ENCODE peak calls at places on chromosome 17, in eight cellular contexts. R is PC-3, S is K562, F is Karpas-422, N is MM.1S, A is mesenchymal stem cell, J is neural progenitor cell, W is HCT116. E is an unnamed sample.

GRCh38 chr17:50111687-50112655 is 16.8 kb downstream of the PDK2 start:
- DNase-seq in S (no peak), W (no peak), N (no peak), J (peak), F (no peak), A (no peak), R (no peak), E (peak)

GRCh38 chr17:76088041-76088867 is 9.3 kb downstream of the ZACN start:
- DNase-seq in W (no peak), J (peak), R (no peak), A (no peak), F (no peak), S (no peak), N (no peak), E (peak)

GRCh38 chr17:77857613-77858012 is 100.9 kb upstream of the TNRC6C start:
- DNase-seq in W (no peak), J (no peak), A (no peak), S (no peak), R (no peak), N (no peak), F (no peak), E (no peak)

GRCh38 chr17:78882546-78883089 is 20.4 kb downstream of the CEP295NL start:
- DNase-seq in A (no peak), N (no peak), F (no peak), R (no peak), W (no peak), S (no peak), J (no peak), E (peak)

GRCh38 chr17:40499551-40500189 is 1.8 kb downstream of the TNS4 start:
- DNase-seq in R (peak), J (peak), N (no peak), F (no peak), S (peak), A (peak), W (no peak), E (peak)

GRCh38 chr17:13575922-13576419 is 25.8 kb downstream of the HS3ST3A1 start:
- DNase-seq in R (no peak), N (no peak), S (no peak), A (no peak), F (no peak), J (peak), W (no peak), E (peak)

GRCh38 chr17:50867856-50868438 is 1.8 kb upstream of the TOB1 start:
- DNase-seq in R (no peak), F (no peak), W (no peak), S (no peak), N (no peak), J (no peak), A (no peak), E (no peak)

GRCh38 chr17:6487243-6488007 is 43.2 kb downstream of the PIMREG start:
- DNase-seq in W (no peak), J (no peak), N (no peak), A (no peak), S (no peak), F (no peak), R (no peak), E (no peak)

GRCh38 chr17:8900626-8901585 is 33.4 kb upstream of the PIK3R6 start:
- DNase-seq in W (no peak), S (peak), F (no peak), J (no peak), N (no peak), R (no peak), A (no peak), E (peak)

GRCh38 chr17:38613981-38614779 is 8.4 kb upstream of the SRCIN1 start:
- DNase-seq in N (no peak), J (no peak), W (no peak), F (peak), A (no peak), R (no peak), S (no peak), E (no peak)

GRCh38 chr17:68033636-68034451 is 1.7 kb upstream of the KPNA2 start:
- DNase-seq in F (no peak), J (peak), R (peak), S (peak), W (peak), N (no peak), A (peak), E (peak)

GRCh38 chr17:9087921-9088320 is 66.6 kb downstream of the NTN1 start:
- DNase-seq in F (no peak), A (no peak), R (no peak), N (no peak), J (no peak), S (no peak), W (no peak), E (peak)

GRCh38 chr17:20091161-20092029 is 82.2 kb downstream of the SPECC1 start:
- DNase-seq in S (no peak), F (no peak), J (no peak), N (no peak), W (no peak), A (peak), R (no peak), E (peak)

GRCh38 chr17:55413825-55414489 is 7.7 kb downstream of the MMD start:
- DNase-seq in N (no peak), R (no peak), S (no peak), J (no peak), W (no peak), F (no peak), A (no peak), E (no peak)

GRCh38 chr17:17758443-17758842 is 77.2 kb downstream of the RAI1 start:
- DNase-seq in J (no peak), W (no peak), A (no peak), S (no peak), R (no peak), N (no peak), F (no peak), E (no peak)
- H3K9ac ChIP-seq in J (no peak), W (no peak), A (no peak), S (no peak), R (no peak), N (no peak), F (no peak), E (no peak)

DNA sequence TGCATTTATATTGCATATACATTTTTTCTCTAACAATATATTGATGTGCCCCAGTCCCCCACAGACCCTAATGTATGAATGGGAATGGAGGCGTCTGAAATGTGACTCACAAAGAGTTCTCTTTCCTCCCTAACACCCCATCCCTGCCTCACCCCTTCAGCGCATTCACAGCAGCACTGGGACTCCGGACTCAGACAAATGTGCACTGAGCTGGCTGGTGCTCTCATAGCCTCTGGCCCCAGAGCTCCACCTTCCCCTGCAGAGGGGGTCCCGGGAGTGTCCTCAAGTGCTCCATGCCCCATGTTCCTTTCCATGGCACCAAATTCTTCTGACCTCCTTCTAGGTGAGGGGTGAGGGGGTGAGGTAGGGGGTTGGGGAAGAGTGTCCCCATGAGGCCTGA is 20.6 kb downstream of the NPTX1 start:
- DNase-seq in N (no peak), W (no peak), R (no peak), S (no peak), J (peak), A (no peak), F (no peak), E (no peak)
- H3K27ac ChIP-seq in N (no peak), W (peak), R (no peak), S (no peak), J (no peak), A (no peak), F (no peak), E (no peak)

GRCh38 chr17:80454557-80455327 is 21.7 kb downstream of the NPTX1 start:
- DNase-seq in W (peak), A (peak), S (peak), F (peak), R (peak), J (peak), N (peak), E (peak)

GRCh38 chr17:80457236-80457856 is 19.1 kb downstream of the NPTX1 start:
- DNase-seq in W (no peak), A (no peak), F (no peak), N (no peak), S (peak), J (no peak), R (peak), E (no peak)

GRCh38 chr17:80458016-80458415 is 18.4 kb downstream of the NPTX1 start:
- DNase-seq in N (no peak), A (no peak), F (no peak), W (no peak), J (no peak), R (no peak), S (no peak), E (no peak)

GRCh38 chr17:80455328-80455710 is 21.1 kb downstream of the NPTX1 start:
- DNase-seq in F (no peak), N (peak), S (no peak), R (peak), W (peak), J (peak), A (peak), E (peak)

GRCh38 chr17:80456465-80457235 is 19.8 kb downstream of the NPTX1 start:
- DNase-seq in N (no peak), F (no peak), A (no peak), W (no peak), S (peak), J (no peak), R (no peak), E (no peak)
- H3K4me3 ChIP-seq in N (no peak), F (no peak), A (peak), W (no peak), S (no peak), J (no peak), R (no peak), E (no peak)

GRCh38 chr17:79995691-79996090 is 40.0 kb downstream of the TBC1D16 start:
- DNase-seq in S (no peak), J (no peak), W (no peak), A (no peak), R (no peak), F (no peak), N (no peak), E (no peak)

GRCh38 chr17:79992657-79993389 is 42.8 kb downstream of the TBC1D16 start:
- DNase-seq in N (no peak), W (no peak), A (no peak), F (no peak), R (no peak), J (no peak), S (no peak), E (no peak)

GRCh38 chr17:79994602-79995001 is 41.1 kb downstream of the TBC1D16 start:
- DNase-seq in N (no peak), R (no peak), W (no peak), A (no peak), S (no peak), J (no peak), F (no peak), E (peak)

GRCh38 chr17:79991924-79992656 is 43.6 kb downstream of the TBC1D16 start:
- DNase-seq in R (peak), J (peak), A (peak), F (no peak), W (no peak), S (no peak), N (no peak), E (no peak)

DNA sequence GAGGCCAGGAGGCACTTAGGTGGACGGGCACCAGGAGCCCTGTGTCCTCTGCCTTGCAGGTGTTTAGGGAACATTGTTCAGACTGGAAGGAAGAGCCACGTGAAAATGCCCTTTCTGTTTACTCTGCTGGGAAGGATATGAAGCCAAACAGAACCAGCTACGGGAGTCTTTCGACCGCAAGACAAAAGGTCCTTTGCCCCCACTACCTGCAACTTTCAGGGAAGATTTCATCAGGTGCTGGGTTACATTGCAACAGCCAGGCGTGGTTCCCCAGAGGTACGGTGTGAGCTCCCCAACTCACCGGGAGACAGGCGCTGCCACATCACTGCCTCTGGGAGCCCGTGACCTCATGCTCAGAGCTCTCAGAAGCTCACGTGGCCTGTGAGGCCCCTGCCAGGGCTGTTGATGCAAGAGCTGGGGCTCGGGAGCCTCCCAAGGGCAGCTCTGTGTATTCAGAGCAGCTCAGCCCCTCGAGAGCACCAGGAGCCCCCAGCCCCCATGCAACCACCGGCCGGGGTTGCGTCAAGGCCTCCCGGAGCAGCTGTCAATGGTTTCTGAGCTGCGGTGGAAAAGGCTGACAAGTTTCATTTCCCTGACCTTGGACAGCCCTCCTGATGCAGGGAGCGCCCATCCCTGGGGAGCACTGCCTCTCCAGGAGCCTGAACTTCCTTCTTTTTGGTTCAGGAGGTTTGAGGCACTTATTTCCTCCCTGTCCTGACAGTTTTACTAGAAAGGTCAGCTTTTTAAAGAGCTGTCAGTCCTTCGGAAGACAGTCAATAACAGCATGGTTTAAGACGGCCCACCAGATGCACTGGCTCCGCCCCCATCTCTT is 42.1 kb downstream of the TBC1D16 start:
- DNase-seq in N (peak), J (peak), A (peak), R (no peak), W (no peak), F (peak), S (no peak), E (peak)
- H3K9ac ChIP-seq in N (peak), J (no peak), A (peak), R (no peak), W (no peak), F (peak), S (no peak), E (no peak)

DNA sequence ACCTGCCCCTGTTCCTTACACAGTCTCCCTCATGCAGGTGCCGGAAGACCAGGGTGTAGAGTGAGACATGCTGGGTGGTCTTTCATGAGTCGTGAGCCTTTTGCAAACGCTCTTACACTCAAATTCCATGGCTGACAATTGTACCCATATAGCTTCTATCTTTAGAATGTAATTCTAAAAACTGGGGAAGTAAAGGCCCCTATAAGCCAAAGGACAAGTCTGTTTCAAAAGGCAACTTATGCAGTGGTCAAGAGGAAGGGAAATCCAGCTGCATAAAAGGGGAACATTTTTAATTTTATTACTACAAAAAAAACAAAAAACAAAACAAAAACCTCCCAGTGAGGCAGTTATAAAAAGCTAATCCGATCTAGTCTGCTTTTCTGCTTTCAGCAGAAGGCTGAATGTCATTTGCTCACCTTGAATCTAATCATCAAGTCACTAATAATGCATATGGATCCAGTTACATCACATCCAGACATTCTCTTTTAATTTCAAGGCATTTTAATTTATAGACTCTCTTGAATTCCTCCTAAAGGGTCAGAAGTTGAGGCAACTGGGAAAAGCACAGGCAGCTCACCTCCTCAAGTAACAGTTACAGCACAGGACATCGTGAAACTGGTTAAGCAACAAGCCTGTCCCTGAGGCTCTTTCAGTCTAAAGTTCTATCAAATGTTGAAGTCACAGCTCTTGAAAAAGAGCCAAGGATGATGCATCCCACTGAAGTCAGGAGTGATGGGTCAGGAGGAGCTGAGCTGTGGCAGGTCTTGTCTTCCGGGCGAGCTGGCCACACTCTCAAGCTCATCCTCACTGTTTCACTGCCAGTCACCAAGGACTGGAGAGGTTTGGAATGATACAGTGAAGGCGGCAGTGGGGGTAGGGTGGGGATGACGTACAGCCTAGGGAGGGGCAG is 99.7 kb downstream of the VPS53 start:
- DNase-seq in W (no peak), S (no peak), F (peak), N (no peak), J (no peak), A (peak), R (peak), E (no peak)
- H3K27ac ChIP-seq in W (no peak), S (no peak), F (no peak), N (no peak), J (no peak), A (no peak), R (peak), E (no peak)

GRCh38 chr17:82787081-82787848 is 35.4 kb downstream of the TBCD start:
- DNase-seq in F (no peak), A (no peak), J (no peak), S (no peak), W (no peak), N (peak), R (no peak), E (no peak)
- H3K4me3 ChIP-seq in F (no peak), A (peak), J (no peak), S (no peak), W (no peak), N (peak), R (no peak), E (no peak)

E was measured in endodermal cell.